ENCODE peak calls at places on chromosomes 1 and 21, in five cellular contexts. I, P, Z, Q and R are unnamed samples.

GRCh38 chr1:11757047-11757446 is 4.9 kb upstream of the C1orf167 start:
- DNase-seq in I (no peak), P (no peak), Z (no peak), Q (no peak), R (no peak)

GRCh38 chr1:7008975-7009740 is 223.9 kb downstream of the CAMTA1 start:
- DNase-seq in I (no peak), P (no peak), Z (no peak), Q (no peak), R (no peak)

GRCh38 chr1:15157524-15158399 is 4.2 kb downstream of the TMEM51 start:
- DNase-seq in I (no peak), P (no peak), Z (no peak), Q (no peak), R (no peak)

GRCh38 chr1:100972185-100972584 is 53.4 kb downstream of the DPH5 start:
- DNase-seq in I (no peak), P (no peak), Z (no peak), Q (no peak), R (no peak)

GRCh38 chr1:233704125-233704881 is 90.4 kb downstream of the KCNK1 start:
- DNase-seq in I (no peak), P (no peak), Z (no peak), Q (no peak), R (no peak)

GRCh38 chr1:199742547-199742946 is 285.0 kb upstream of the NR5A2 start:
- DNase-seq in I (no peak), P (no peak), Z (no peak), Q (peak; percentile 84), R (peak; percentile 60)

GRCh38 chr1:1540015-1540816 is at the start of gene TMEM240:
- DNase-seq in I (peak; percentile 80), P (peak; percentile 49), Z (peak; percentile 69), Q (no peak), R (peak; percentile 45)

GRCh38 chr1:27884182-27884954 is 12.0 kb downstream of the THEMIS2 start:
- DNase-seq in I (no peak), P (no peak), Z (no peak), Q (peak; percentile 51), R (no peak)

GRCh38 chr1:6770727-6771567 is 14.3 kb upstream of the CAMTA1 start:
- DNase-seq in I (peak; percentile 11), P (no peak), Z (no peak), Q (no peak), R (no peak)

GRCh38 chr1:15386128-15386824 is 23.4 kb upstream of the EFHD2 start:
- DNase-seq in I (peak; percentile 37), P (no peak), Z (no peak), Q (peak; percentile 84), R (no peak)

GRCh38 chr1:172818841-172819527 is 160.1 kb downstream of the FASLG start:
- DNase-seq in I (no peak), P (peak; percentile 40), Z (peak; percentile 39), Q (peak; percentile 82), R (no peak)

GRCh38 chr1:74673351-74674111 is at the start of gene ERICH3:
- DNase-seq in I (peak; percentile 47), P (no peak), Z (no peak), Q (no peak), R (no peak)

GRCh38 chr1:54889132-54889725 is 2.2 kb upstream of the DHCR24 start:
- DNase-seq in I (no peak), P (no peak), Z (no peak), Q (no peak), R (no peak)

GRCh38 chr21:37565530-37566223 is 199.1 kb downstream of the DYRK1A start:
- DNase-seq in I (no peak), P (no peak), Z (no peak), Q (peak; percentile 22), R (peak; percentile 36)

GRCh38 chr1:172154571-172154970 is 265.9 kb upstream of the C1orf105 start:
- DNase-seq in I (no peak), P (no peak), Z (no peak), Q (no peak), R (no peak)

GRCh38 chr1:21855257-21856096 is 43.4 kb downstream of the LDLRAD2 start:
- DNase-seq in I (no peak), P (no peak), Z (no peak), Q (peak; percentile 63), R (no peak)

GRCh38 chr1:981955-982558 is at the start of gene PERM1:
- DNase-seq in I (no peak), P (no peak), Z (no peak), Q (no peak), R (no peak)

GRCh38 chr21:27315373-27315772 is 348.5 kb upstream of the ADAMTS5 start:
- DNase-seq in I (no peak), P (no peak), Z (no peak), Q (no peak), R (no peak)

GRCh38 chr1:21259316-21260076 is 30.8 kb downstream of the ECE1 start:
- DNase-seq in I (no peak), P (no peak), Z (no peak), Q (no peak), R (no peak)

GRCh38 chr1:25711555-25712298 is 88.3 kb upstream of the SELENON start:
- DNase-seq in I (no peak), P (no peak), Z (peak; percentile 71), Q (peak; percentile 65), R (no peak)

GRCh38 chr1:36154765-36155559 is 998 bp upstream of the MAP7D1 start:
- DNase-seq in I (peak; percentile 38), P (no peak), Z (no peak), Q (no peak), R (no peak)

GRCh38 chr1:118535901-118536300 is 350.9 kb upstream of the SPAG17 start:
- DNase-seq in I (no peak), P (no peak), Z (no peak), Q (no peak), R (no peak)

GRCh38 chr1:3695326-3696217 is 43.3 kb downstream of the TP73 start:
- DNase-seq in I (peak; percentile 79), P (peak; percentile 52), Z (peak; percentile 43), Q (peak; percentile 39), R (no peak)

GRCh38 chr1:212498243-212498642 is 65.5 kb downstream of the NENF start:
- DNase-seq in I (no peak), P (no peak), Z (no peak), Q (peak; percentile 44), R (no peak)

GRCh38 chr1:246117066-246117791 is 389.9 kb downstream of the SMYD3 start:
- DNase-seq in I (peak; percentile 33), P (peak; percentile 50), Z (peak; percentile 35), Q (peak; percentile 74), R (peak; percentile 20)

GRCh38 chr1:238419209-238419608 is 528.5 kb upstream of the ZP4 start:
- DNase-seq in I (no peak), P (no peak), Z (no peak), Q (no peak), R (no peak)

GRCh38 chr1:7886346-7886745 is 33.5 kb upstream of the UTS2 start:
- DNase-seq in I (no peak), P (no peak), Z (no peak), Q (no peak), R (no peak)

GRCh38 chr1:38586993-38587646 is 272.5 kb downstream of the RRAGC start:
- DNase-seq in I (peak; percentile 72), P (peak; percentile 30), Z (peak; percentile 60), Q (peak; percentile 38), R (no peak)

GRCh38 chr1:10599194-10599861 is 124.6 kb downstream of the PEX14 start:
- DNase-seq in I (no peak), P (no peak), Z (no peak), Q (no peak), R (no peak)

GRCh38 chr1:58921751-58922150 is 137.9 kb upstream of the JUN start:
- DNase-seq in I (no peak), P (no peak), Z (no peak), Q (no peak), R (no peak)

GRCh38 chr1:56531624-56532358 is 47.6 kb downstream of the PLPP3 start:
- DNase-seq in I (no peak), P (no peak), Z (no peak), Q (no peak), R (no peak)

GRCh38 chr1:10737651-10738050 is 58.8 kb downstream of the CASZ1 start:
- DNase-seq in I (no peak), P (no peak), Z (no peak), Q (no peak), R (no peak)

GRCh38 chr1:243713470-243714186 is 136.4 kb downstream of the AKT3 start:
- DNase-seq in I (no peak), P (no peak), Z (no peak), Q (peak; percentile 75), R (no peak)

GRCh38 chr1:170765712-170766330 is 101.9 kb downstream of the PRRX1 start:
- DNase-seq in I (no peak), P (no peak), Z (no peak), Q (peak; percentile 22), R (no peak)
- TF ChIP-seq CTCF in I (peak; percentile 32), P (no peak), Z (no peak), Q (no peak), R (peak; percentile 60)

DNA sequence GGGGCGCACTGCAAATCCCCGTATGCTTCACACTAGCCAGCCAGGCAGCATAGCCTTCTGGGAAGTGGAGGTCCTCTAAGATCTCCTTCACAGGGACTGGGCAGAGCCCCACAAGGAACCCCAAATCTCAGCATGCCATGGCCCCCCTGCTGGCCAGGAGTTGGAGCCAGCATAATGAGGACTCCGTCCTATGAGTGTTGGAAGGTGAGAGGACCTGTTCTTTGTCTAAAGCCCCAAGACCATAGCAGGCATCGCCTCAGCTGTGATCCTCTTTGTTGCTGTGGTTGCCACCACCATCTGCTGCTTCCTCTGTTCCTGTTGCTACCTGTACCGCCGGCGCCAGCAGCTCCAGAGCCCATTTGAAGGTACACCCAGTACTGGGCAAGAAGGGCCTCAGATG is 1.5 kb downstream of the SHISA4 start:
- DNase-seq in I (no peak), P (no peak), Z (no peak), Q (no peak), R (no peak)
- TF ChIP-seq CTCF in I (no peak), P (no peak), Z (no peak), Q (no peak), R (no peak)

DNA sequence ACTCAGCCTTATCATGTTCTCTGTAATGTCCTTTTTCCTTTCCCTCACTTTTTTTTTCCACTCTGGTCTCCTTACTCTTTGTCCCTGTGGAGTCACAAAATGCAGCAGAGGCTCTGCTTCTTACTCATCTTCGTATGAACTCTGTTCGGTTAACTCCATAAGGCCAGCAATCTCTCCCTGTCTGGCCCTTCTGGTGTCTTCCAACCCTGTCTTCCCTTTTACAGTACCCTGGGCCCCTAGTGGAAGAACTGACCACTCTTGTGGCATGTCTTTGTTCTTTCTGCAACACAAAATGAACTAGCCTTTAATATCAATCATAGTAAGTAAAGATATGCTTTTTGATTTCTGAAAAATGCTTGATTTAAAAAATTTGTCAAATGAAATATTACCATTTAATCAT is 7.1 kb downstream of the CD101 start:
- DNase-seq in I (no peak), P (no peak), Z (no peak), Q (peak; percentile 56), R (no peak)
- TF ChIP-seq CTCF in I (no peak), P (no peak), Z (no peak), Q (no peak), R (no peak)

GRCh38 chr1:185603158-185603557 is 131.0 kb upstream of the HMCN1 start:
- DNase-seq in I (no peak), P (no peak), Z (no peak), Q (no peak), R (no peak)
- TF ChIP-seq CTCF in I (no peak), P (no peak), Z (no peak), Q (no peak), R (no peak)

DNA sequence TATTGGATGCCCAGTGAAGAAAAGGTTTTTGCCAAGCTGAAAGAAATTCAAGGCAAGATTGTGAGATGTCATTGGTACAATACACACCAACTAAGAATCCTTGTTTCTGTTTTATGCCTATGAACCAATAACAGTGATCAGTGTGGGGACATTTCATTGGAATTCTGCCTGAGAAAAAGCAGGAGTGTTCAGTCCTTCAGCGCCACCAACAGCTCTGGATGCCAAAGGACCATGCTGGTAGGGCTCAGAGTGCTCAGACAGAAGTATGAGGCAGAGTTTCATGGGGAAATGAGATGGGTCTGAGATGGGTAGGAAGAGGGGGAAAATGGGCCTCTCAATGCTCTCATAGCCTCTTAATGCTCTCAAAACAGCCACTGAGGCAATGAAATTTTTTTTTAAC is 56.5 kb downstream of the GABPA start:
- DNase-seq in I (no peak), P (no peak), Z (no peak), Q (no peak), R (no peak)
- TF ChIP-seq CTCF in I (no peak), P (no peak), Z (no peak), Q (no peak), R (no peak)